ENCODE peak calls at places on chromosomes 4 and X, in four cellular contexts. F is AG09309, R is B cell, N is NCI-H2171 treated with DMSO at 0.1 percent for 48 hours. H is an unnamed sample.
A peak's percentile ranks its signal among the peaks of the same experiment; 100 is the strongest.

GRCh38 chrX:8341814-8342590 is 122.6 kb upstream of the VCX3B start:
- DNase-seq in F (no peak), R (no peak), N (no peak), H (no peak)

GRCh38 chrX:97672138-97672537 is 788.4 kb downstream of the RPA4 start:
- DNase-seq in F (no peak), R (no peak), N (peak; percentile 90), H (no peak)

GRCh38 chrX:150225756-150226155 is 137.4 kb upstream of the MAMLD1 start:
- DNase-seq in F (no peak), R (no peak), N (no peak), H (no peak)

GRCh38 chr4:39621582-39621981 is 17.1 kb downstream of the SMIM14 start:
- DNase-seq in F (no peak), R (no peak), N (no peak), H (no peak)

GRCh38 chrX:135432881-135433521 is 11.3 kb downstream of the SMIM10L2A start:
- DNase-seq in F (no peak), R (no peak), N (no peak), H (no peak)

GRCh38 chrX:8404443-8404842 is 60.2 kb upstream of the VCX3B start:
- DNase-seq in F (no peak), R (no peak), N (no peak), H (no peak)

GRCh38 chrX:19673334-19674040 is 158.2 kb upstream of the MAP3K15 start:
- DNase-seq in F (peak; percentile 75), R (no peak), N (peak; percentile 2), H (no peak)

GRCh38 chrX:435536-436122 is 48.9 kb upstream of the PPP2R3B start:
- DNase-seq in F (no peak), R (no peak), N (no peak), H (no peak)

GRCh38 chr4:112523764-112524505 is 8.0 kb upstream of the NEUROG2 start:
- DNase-seq in F (no peak), R (peak; percentile 86), N (peak; percentile 76), H (peak; percentile 76)

GRCh38 chr4:113419631-113420030 is 341.9 kb downstream of the CAMK2D start:
- DNase-seq in F (no peak), R (no peak), N (no peak), H (no peak)

GRCh38 chr4:153156263-153156662 is 48.0 kb upstream of the TRIM2 start:
- DNase-seq in F (no peak), R (peak; percentile 25), N (peak; percentile 30), H (no peak)

GRCh38 chrX:118974908-118975671 is 672 bp downstream of the LONRF3 start:
- DNase-seq in F (no peak), R (peak; percentile 71), N (no peak), H (peak; percentile 32)

GRCh38 chrX:104968241-104968640 is 252.3 kb downstream of the TEX13A start:
- DNase-seq in F (no peak), R (no peak), N (no peak), H (no peak)

GRCh38 chr4:167622481-167623240 is 388.4 kb upstream of the SPOCK3 start:
- DNase-seq in F (no peak), R (peak; percentile 13), N (no peak), H (peak; percentile 5)

GRCh38 chr4:97548943-97549583 is 594.2 kb downstream of the STPG2 start:
- DNase-seq in F (no peak), R (no peak), N (no peak), H (no peak)

GRCh38 chr4:54093609-54094240 is 6.2 kb upstream of the GSX2 start:
- DNase-seq in F (no peak), R (peak; percentile 26), N (no peak), H (no peak)

GRCh38 chrX:48957477-48957826 is at the start of gene OTUD5:
- DNase-seq in F (no peak), R (peak; percentile 79), N (peak; percentile 70), H (peak; percentile 81)

GRCh38 chr4:3300198-3300671 is 7.4 kb downstream of the RGS12 start:
- DNase-seq in F (no peak), R (no peak), N (no peak), H (no peak)